ENCODE peak calls at places on chromosomes 12 and 14, in ten cellular contexts. R is body of pancreas, I is fibroblast of lung, L is suprapubic skin, Q is OCI-LY7, K is thoracic aorta, S is uterus, E is endothelial cell of umbilical vein, D is left lung, Y is tibial artery. N is an unnamed sample. For H3K36me3, the result is how much of the 10 kb centered on the place peaks cover.

GRCh38 chr12:18718462-18718861 is 19.4 kb downstream of the PLCZ1 start:
- DNase-seq in R (no peak), I (no peak), L (no peak), Q (no peak), K (no peak), S (no peak), E (no peak), D (no peak), Y (no peak), N (no peak)

GRCh38 chr14:42110167-42110566 is 503.5 kb downstream of the LRFN5 start:
- DNase-seq in R (no peak), I (peak), L (no peak), Q (peak), K (no peak), S (no peak), E (no peak), D (no peak), Y (no peak), N (no peak)

GRCh38 chr14:31206536-31207286 is 882 bp downstream of the HECTD1 start:
- DNase-seq in R (peak), I (peak), L (peak), Q (peak), K (no peak), S (no peak), E (peak), D (peak), Y (peak), N (no peak)

GRCh38 chr14:67332468-67332867 is 27.1 kb downstream of the ATP6V1D start:
- DNase-seq in R (no peak), I (no peak), L (no peak), Q (no peak), K (no peak), S (no peak), E (no peak), D (no peak), Y (no peak), N (no peak)

GRCh38 chr14:22846811-22847307 is 10.5 kb downstream of the MMP14 start:
- DNase-seq in R (no peak), I (no peak), L (peak), Q (no peak), K (no peak), S (no peak), E (no peak), D (no peak), Y (no peak), N (no peak)

GRCh38 chr12:14868916-14869315 is 16.7 kb downstream of the MGP start:
- DNase-seq in R (no peak), I (peak), L (no peak), Q (no peak), K (no peak), S (no peak), E (no peak), D (no peak), Y (no peak), N (no peak)

GRCh38 chr14:84262932-84263331 is 1267.0 kb upstream of the FLRT2 start:
- DNase-seq in R (no peak), I (peak), L (no peak), Q (no peak), K (no peak), S (no peak), E (no peak), D (no peak), Y (no peak), N (no peak)

GRCh38 chr12:54588110-54588831 is at the start of gene PPP1R1A:
- DNase-seq in R (peak), I (no peak), L (no peak), Q (no peak), K (no peak), S (no peak), E (no peak), D (no peak), Y (no peak), N (no peak)

GRCh38 chr12:45729233-45730115 is at the start of gene ARID2:
- DNase-seq in R (peak), I (peak), L (peak), Q (peak), K (no peak), S (peak), E (peak), D (peak), Y (peak), N (no peak)

GRCh38 chr12:78494911-78495310 is 369.7 kb upstream of the SYT1 start:
- DNase-seq in R (no peak), I (peak), L (no peak), Q (no peak), K (no peak), S (no peak), E (no peak), D (no peak), Y (no peak), N (peak)

GRCh38 chr12:116123511-116124258 is 153.8 kb downstream of the MED13L start:
- DNase-seq in R (peak), I (peak), L (no peak), Q (peak), K (no peak), S (no peak), E (peak), D (no peak), Y (no peak), N (no peak)

GRCh38 chr14:23910081-23910875 is 43.3 kb upstream of the DHRS4 start:
- DNase-seq in R (peak), I (peak), L (no peak), Q (peak), K (no peak), S (no peak), E (peak), D (no peak), Y (peak), N (no peak)

GRCh38 chr12:124422570-124423523 is 128.0 kb downstream of the RFLNA start:
- DNase-seq in R (peak), I (peak), L (peak), Q (no peak), K (peak), S (peak), E (peak), D (peak), Y (peak), N (peak)

GRCh38 chr12:93361159-93361919 is 16.4 kb upstream of the NUDT4 start:
- DNase-seq in R (peak), I (no peak), L (no peak), Q (no peak), K (no peak), S (no peak), E (no peak), D (peak), Y (no peak), N (no peak)

GRCh38 chr14:101442451-101442850 is 118.8 kb upstream of the DIO3 start:
- DNase-seq in R (no peak), I (no peak), L (no peak), Q (peak), K (no peak), S (no peak), E (no peak), D (no peak), Y (no peak), N (no peak)

GRCh38 chr12:93978553-93978952 is 169.8 kb upstream of the PLXNC1 start:
- DNase-seq in R (no peak), I (peak), L (no peak), Q (no peak), K (no peak), S (peak), E (no peak), D (no peak), Y (peak), N (peak)

GRCh38 chr12:123621619-123622530 is 11.6 kb downstream of the EIF2B1 start:
- DNase-seq in R (no peak), I (no peak), L (no peak), Q (no peak), K (no peak), S (no peak), E (no peak), D (no peak), Y (no peak), N (no peak)

GRCh38 chr12:13390381-13390856 is 193.9 kb downstream of the EMP1 start:
- DNase-seq in R (peak), I (peak), L (peak), Q (no peak), K (peak), S (peak), E (peak), D (peak), Y (peak), N (peak)

GRCh38 chr14:32400480-32400879 is 71.4 kb downstream of the AKAP6 start:
- DNase-seq in R (no peak), I (no peak), L (no peak), Q (no peak), K (no peak), S (no peak), E (no peak), D (no peak), Y (no peak), N (peak)

GRCh38 chr14:30005114-30005698 is 77.6 kb upstream of the PRKD1 start:
- DNase-seq in R (no peak), I (peak), L (no peak), Q (no peak), K (no peak), S (no peak), E (peak), D (no peak), Y (no peak), N (peak)

DNA sequence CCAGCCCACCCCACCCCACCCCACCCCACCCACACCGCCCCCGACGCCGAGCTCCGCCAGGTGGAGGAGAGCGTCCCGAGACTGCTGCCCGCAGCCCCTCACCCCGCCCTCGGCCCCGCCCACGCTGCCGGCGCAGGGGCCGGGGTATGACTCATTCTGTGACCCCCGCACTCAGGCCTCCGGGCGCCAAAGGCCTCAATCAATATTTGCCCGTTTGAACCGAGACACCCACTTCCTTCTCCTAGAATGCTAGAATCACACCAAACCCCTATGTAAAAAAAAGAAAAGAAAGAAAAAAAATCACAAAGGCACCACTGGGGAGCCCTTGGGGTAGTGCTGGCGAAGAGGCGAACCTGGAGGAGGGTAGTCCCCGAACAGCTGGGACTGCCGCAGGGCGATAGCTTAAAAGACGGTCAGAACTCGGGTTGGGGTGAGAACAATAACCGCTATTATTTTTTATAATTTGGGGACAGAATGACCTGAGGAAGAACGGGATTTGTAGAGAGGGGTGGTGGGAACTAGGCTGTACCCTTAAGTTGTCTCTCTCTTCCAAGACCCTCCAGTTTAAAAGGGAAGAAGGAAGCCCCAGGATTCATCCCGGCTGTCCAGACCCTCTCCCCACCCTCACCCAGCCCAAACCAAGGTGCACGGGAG is 894 bp downstream of the KRT8 start:
- DNase-seq in R (peak), I (peak), L (no peak), Q (no peak), K (no peak), S (peak), E (peak), D (peak), Y (no peak), N (no peak)
- H3K4me3 ChIP-seq in R (peak), I (no peak), L (peak), Q (no peak), K (peak), S (peak), E (no peak), D (peak), Y (peak), N (peak)

GRCh38 chr14:80266930-80267329 is 55.6 kb upstream of the DIO2 start:
- DNase-seq in R (no peak), I (no peak), L (no peak), Q (no peak), K (no peak), S (no peak), E (no peak), D (no peak), Y (no peak), N (no peak)
- TF ChIP-seq CTCF in R (no peak), I (no peak), L (no peak), Q (no peak), K (no peak), S (no peak), E (no peak), D (no peak), Y (no peak), N (no peak)

GRCh38 chr12:106323537-106323936 is 21.0 kb downstream of the TCP11L2 start:
- DNase-seq in R (no peak), I (no peak), L (no peak), Q (no peak), K (no peak), S (no peak), E (no peak), D (no peak), Y (no peak), N (no peak)
- H3K36me3 ChIP-seq in R (under half), I (under half), L (half or more), Q (under half), K (under half), S (under half), E (under half), D (under half), Y (half or more), N (under half)

DNA sequence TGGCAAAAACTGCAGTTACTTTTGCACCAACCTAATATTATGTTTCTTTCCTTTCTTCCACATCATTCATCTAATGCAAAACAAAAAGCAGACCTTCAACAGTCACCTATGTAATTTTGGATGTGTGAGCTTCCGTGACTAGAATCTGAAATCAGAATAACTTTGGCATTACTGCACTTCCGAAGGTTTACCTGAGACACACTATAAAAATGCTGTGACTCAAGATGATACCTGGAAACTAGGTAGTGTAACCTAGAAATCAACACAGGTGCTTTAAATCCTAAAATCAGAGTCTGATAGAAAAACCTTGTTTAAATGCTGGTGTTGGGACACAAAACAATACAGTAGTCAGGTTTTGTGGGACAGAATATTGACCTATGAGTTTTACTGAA is 2.2 kb downstream of the BTBD7 start:
- DNase-seq in R (no peak), I (no peak), L (no peak), Q (no peak), K (no peak), S (no peak), E (no peak), D (no peak), Y (no peak), N (no peak)
- H3K4me3 ChIP-seq in R (no peak), I (peak), L (no peak), Q (no peak), K (no peak), S (no peak), E (no peak), D (no peak), Y (no peak), N (no peak)

GRCh38 chr12:6685814-6686213 is 3.4 kb downstream of the ZNF384 start:
- DNase-seq in R (no peak), I (no peak), L (no peak), Q (no peak), K (no peak), S (no peak), E (no peak), D (no peak), Y (no peak), N (no peak)

GRCh38 chr12:6691473-6691872 is 2.3 kb upstream of the ZNF384 start:
- DNase-seq in R (no peak), I (no peak), L (no peak), Q (no peak), K (no peak), S (no peak), E (no peak), D (peak), Y (no peak), N (peak)

GRCh38 chr12:6692888-6693287 is 3.7 kb upstream of the ZNF384 start:
- DNase-seq in R (no peak), I (no peak), L (no peak), Q (no peak), K (no peak), S (no peak), E (no peak), D (no peak), Y (no peak), N (no peak)

GRCh38 chr12:6688543-6688999 is 604 bp downstream of the ZNF384 start:
- DNase-seq in R (peak), I (no peak), L (peak), Q (peak), K (no peak), S (no peak), E (no peak), D (peak), Y (peak), N (no peak)

DNA sequence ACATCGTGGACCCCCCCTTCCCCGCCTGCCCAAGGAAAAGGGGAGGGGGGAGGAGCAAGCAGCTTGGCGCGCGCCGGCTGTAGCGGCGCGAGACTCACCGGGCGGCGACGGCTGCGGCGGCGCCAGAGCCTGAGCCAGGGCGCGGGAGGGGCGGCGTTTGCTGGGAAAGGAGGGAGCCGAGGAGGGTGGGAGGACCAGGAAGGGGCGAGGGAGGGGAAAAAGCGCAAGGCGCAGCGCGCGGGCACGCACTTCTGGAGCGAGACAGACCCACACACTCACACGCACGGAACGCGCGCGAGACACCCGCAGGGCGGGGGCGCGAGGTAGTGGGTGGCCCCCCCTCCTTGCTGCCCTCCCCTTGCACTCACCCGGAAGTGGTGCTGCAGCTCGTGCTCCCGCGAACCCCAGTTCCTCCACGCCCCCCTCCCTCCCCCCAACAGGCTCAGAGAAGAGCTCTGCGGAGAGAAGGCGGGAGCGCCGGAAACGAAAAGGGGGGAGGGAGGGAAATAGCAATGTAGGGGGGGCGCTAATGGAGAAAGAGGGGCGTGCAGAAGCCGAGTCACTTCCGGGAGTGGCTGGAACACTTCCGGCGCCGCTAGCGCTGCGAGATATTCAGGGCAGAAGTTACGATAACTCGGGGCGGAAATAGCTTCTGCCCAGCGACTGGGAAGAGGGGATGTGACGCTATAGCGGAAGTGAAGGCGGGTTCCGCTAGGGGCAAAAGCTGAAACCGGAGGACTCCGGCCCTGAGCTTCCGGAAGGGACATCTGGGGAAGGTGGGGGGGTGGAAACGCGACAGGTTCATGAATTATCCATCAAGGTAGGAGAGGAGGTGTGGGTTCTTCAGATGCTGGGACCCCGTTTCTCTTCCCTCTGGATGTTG is at the start of gene ZNF384:
- DNase-seq in R (peak), I (peak), L (peak), Q (peak), K (peak), S (peak), E (peak), D (peak), Y (peak), N (peak)
- TF ChIP-seq CTCF in R (peak), I (no peak), L (peak), Q (no peak), K (peak), S (no peak), E (no peak), D (no peak), Y (peak), N (peak)

N was measured in BJ.